ENCODE peak calls at places on chromosome 22, in four cellular contexts. F is tibial nerve, Y is posterior cingulate gyrus, R is ACHN. B is an unnamed sample.

GRCh38 chr22:32202539-32203180 is 2.2 kb downstream of the RFPL2 start:
- DNase-seq in F (no peak), Y (peak), R (peak), B (peak)

GRCh38 chr22:28243539-28243938 is 324.5 kb upstream of the PITPNB start:
- DNase-seq in F (no peak), Y (no peak), R (peak), B (no peak)

GRCh38 chr22:36783743-36784142 is 7.8 kb upstream of the IFT27 start:
- DNase-seq in F (no peak), Y (no peak), R (no peak), B (no peak)

GRCh38 chr22:46845281-46846153 is 83.1 kb downstream of the TBC1D22A start:
- DNase-seq in F (no peak), Y (peak), R (no peak), B (no peak)

GRCh38 chr22:23035557-23036277 is 34.6 kb upstream of the GNAZ start:
- DNase-seq in F (no peak), Y (no peak), R (no peak), B (no peak)

GRCh38 chr22:22210889-22211833 is 33.4 kb upstream of the VPREB1 start:
- DNase-seq in F (no peak), Y (no peak), R (no peak), B (no peak)

GRCh38 chr22:46075764-46076531 is 74.4 kb upstream of the PPARA start:
- DNase-seq in F (no peak), Y (peak), R (no peak), B (no peak)

GRCh38 chr22:43827336-43827735 is 15.2 kb upstream of the EFCAB6 start:
- DNase-seq in F (no peak), Y (no peak), R (no peak), B (no peak)

GRCh38 chr22:39994566-39995345 is at the start of gene FAM83F:
- DNase-seq in F (no peak), Y (no peak), R (no peak), B (peak)

GRCh38 chr22:19450363-19451175 is 3.1 kb upstream of the C22orf39 start:
- DNase-seq in F (no peak), Y (no peak), R (no peak), B (no peak)

GRCh38 chr22:42648368-42649260 is 578 bp downstream of the CYB5R3 start:
- DNase-seq in F (no peak), Y (no peak), R (peak), B (peak)

GRCh38 chr22:36806824-36807223 is 10.0 kb downstream of the PVALB start:
- DNase-seq in F (no peak), Y (no peak), R (no peak), B (no peak)

GRCh38 chr22:42064629-42065028 is 6.0 kb downstream of the NAGA start:
- DNase-seq in F (no peak), Y (no peak), R (no peak), B (no peak)

GRCh38 chr22:50312371-50312770 is 4.9 kb upstream of the PLXNB2 start:
- DNase-seq in F (no peak), Y (no peak), R (no peak), B (no peak)

GRCh38 chr22:33116846-33117547 is 58.8 kb upstream of the SYN3 start:
- DNase-seq in F (no peak), Y (no peak), R (no peak), B (peak)

GRCh38 chr22:42930810-42931420 is 73.8 kb upstream of the ARFGAP3 start:
- DNase-seq in F (no peak), Y (no peak), R (peak), B (no peak)

GRCh38 chr22:41401781-41402648 is 20.3 kb downstream of the TEF start:
- DNase-seq in F (peak), Y (peak), R (peak), B (peak)

GRCh38 chr22:44363214-44363979 is 50.6 kb upstream of the SHISAL1 start:
- DNase-seq in F (peak), Y (peak), R (peak), B (peak)

GRCh38 chr22:38401336-38402084 is 53.5 kb downstream of the KCNJ4 start:
- DNase-seq in F (no peak), Y (no peak), R (no peak), B (no peak)

GRCh38 chr22:49365191-49365837 is 462.4 kb downstream of the BRD1 start:
- DNase-seq in F (no peak), Y (peak), R (no peak), B (no peak)

GRCh38 chr22:37681001-37681424 is 5.1 kb upstream of the NOL12 start:
- DNase-seq in F (no peak), Y (no peak), R (no peak), B (no peak)

GRCh38 chr22:32596471-32596870 is 121.9 kb downstream of the FBXO7 start:
- DNase-seq in F (no peak), Y (no peak), R (no peak), B (no peak)

GRCh38 chr22:39292002-39292401 is 27.4 kb downstream of the RPL3 start:
- DNase-seq in F (no peak), Y (no peak), R (peak), B (no peak)

GRCh38 chr22:48145738-48146137 is 1383.3 kb downstream of the TBC1D22A start:
- DNase-seq in F (no peak), Y (no peak), R (no peak), B (no peak)

GRCh38 chr22:24775769-24776492 is 1.4 kb upstream of the PIWIL3 start:
- DNase-seq in F (no peak), Y (no peak), R (no peak), B (no peak)

GRCh38 chr22:29793396-29793795 is 26.2 kb downstream of the UQCR10 start:
- DNase-seq in F (no peak), Y (no peak), R (no peak), B (no peak)

GRCh38 chr22:46456818-46457163 is 80.6 kb downstream of the CELSR1 start:
- DNase-seq in F (no peak), Y (no peak), R (no peak), B (no peak)

GRCh38 chr22:24106385-24107381 is 74.6 kb upstream of the SUSD2 start:
- DNase-seq in F (no peak), Y (peak), R (no peak), B (no peak)